ENCODE peak calls at places on chromosomes 7 and 10, in five cellular contexts. T is GM13977, I is skeletal muscle cell, U is transverse colon, S is SW 1271. Z is an unnamed sample.

GRCh38 chr10:26621889-26622681 is 75.4 kb upstream of the PDSS1 start:
- DNase-seq in T (peak; percentile 56), I (no peak), U (peak; percentile 67), S (no peak), Z (peak; percentile 78)

GRCh38 chr10:118028619-118029018 is 18.1 kb downstream of the RAB11FIP2 start:
- DNase-seq in T (peak; percentile 32), I (no peak), U (no peak), S (no peak), Z (no peak)

GRCh38 chr7:11650030-11650429 is 182.0 kb downstream of the THSD7A start:
- DNase-seq in T (no peak), I (peak; percentile 11), U (no peak), S (no peak), Z (no peak)

GRCh38 chr10:118953999-118954398 is 75.5 kb upstream of the NANOS1 start:
- DNase-seq in T (no peak), I (no peak), U (no peak), S (no peak), Z (peak; percentile 28)

GRCh38 chr7:122543891-122544290 is 155.0 kb downstream of the RNF133 start:
- DNase-seq in T (no peak), I (no peak), U (no peak), S (no peak), Z (no peak)

GRCh38 chr7:118080947-118081346 is 103.0 kb upstream of the LSM8 start:
- DNase-seq in T (peak; percentile 13), I (peak; percentile 33), U (no peak), S (no peak), Z (peak; percentile 63)

GRCh38 chr7:74061840-74062539 is 21.6 kb upstream of the LIMK1 start:
- DNase-seq in T (peak; percentile 75), I (peak; percentile 79), U (peak; percentile 89), S (no peak), Z (no peak)

GRCh38 chr7:106757846-106758245 is 96.9 kb upstream of the CCDC71L start:
- DNase-seq in T (no peak), I (peak; percentile 43), U (peak; percentile 38), S (no peak), Z (no peak)

GRCh38 chr10:71512794-71513379 is 116.2 kb downstream of the CDH23 start:
- DNase-seq in T (no peak), I (no peak), U (no peak), S (no peak), Z (peak; percentile 87)

GRCh38 chr10:79981673-79982485 is 33.0 kb upstream of the SFTPD start:
- DNase-seq in T (peak; percentile 26), I (no peak), U (peak; percentile 52), S (peak; percentile 1), Z (peak; percentile 90)

GRCh38 chr7:92875719-92876118 is 39.3 kb upstream of the CDK6 start:
- DNase-seq in T (peak; percentile 14), I (no peak), U (no peak), S (no peak), Z (peak; percentile 73)

GRCh38 chr7:30390872-30391646 is 87.5 kb downstream of the NOD1 start:
- DNase-seq in T (no peak), I (no peak), U (no peak), S (no peak), Z (no peak)

GRCh38 chr10:115092555-115093285 is 445 bp upstream of the ATRNL1 start:
- DNase-seq in T (no peak), I (no peak), U (peak; percentile 14), S (no peak), Z (peak; percentile 76)

GRCh38 chr10:78798976-78799730 is 269.6 kb upstream of the ZMIZ1 start:
- DNase-seq in T (no peak), I (no peak), U (no peak), S (no peak), Z (no peak)

GRCh38 chr7:45703373-45703821 is 129.2 kb downstream of the ADCY1 start:
- DNase-seq in T (no peak), I (no peak), U (no peak), S (no peak), Z (peak; percentile 50)

GRCh38 chr7:157513162-157513621 is 176.4 kb downstream of the DNAJB6 start:
- DNase-seq in T (no peak), I (no peak), U (no peak), S (no peak), Z (peak; percentile 46)

GRCh38 chr10:47028466-47028865 is 117.2 kb downstream of the PTPN20 start:
- DNase-seq in T (no peak), I (no peak), U (no peak), S (no peak), Z (no peak)

GRCh38 chr10:21910798-21911197 is 92.7 kb downstream of the DNAJC1 start:
- DNase-seq in T (no peak), I (no peak), U (no peak), S (no peak), Z (no peak)